ENCODE peak calls at places on chromosome 13, in nine cellular contexts. Y, N, O, Z, V, U, E, C and G are unnamed samples.

GRCh38 chr13:46686171-46686570 is 110.8 kb downstream of the ESD start:
- DNase-seq in Y (no peak), N (no peak), O (no peak), Z (no peak), V (no peak), U (no peak), E (no peak), C (no peak), G (no peak)

GRCh38 chr13:34474469-34474868 is 467.6 kb upstream of the NBEA start:
- DNase-seq in Y (no peak), N (no peak), O (no peak), Z (no peak), V (no peak), U (no peak), E (no peak), C (no peak), G (no peak)

GRCh38 chr13:93305886-93306285 is 79.3 kb downstream of the GPC6 start:
- DNase-seq in Y (no peak), N (no peak), O (no peak), Z (no peak), V (no peak), U (no peak), E (no peak), C (no peak), G (no peak)

GRCh38 chr13:106295971-106296370 is 239.5 kb downstream of the EFNB2 start:
- DNase-seq in Y (no peak), N (no peak), O (no peak), Z (no peak), V (no peak), U (no peak), E (no peak), C (no peak), G (no peak)

GRCh38 chr13:41847216-41847615 is 113.7 kb downstream of the VWA8 start:
- DNase-seq in Y (no peak), N (no peak), O (no peak), Z (no peak), V (no peak), U (no peak), E (no peak), C (no peak), G (no peak)

GRCh38 chr13:25375727-25376358 is 4.1 kb downstream of the ATP8A2 start:
- DNase-seq in Y (no peak), N (no peak), O (peak; percentile 51), Z (peak; percentile 76), V (peak; percentile 7), U (peak; percentile 80), E (peak; percentile 52), C (peak; percentile 25), G (no peak)

GRCh38 chr13:41317243-41317642 is 6.2 kb downstream of the NAA16 start:
- DNase-seq in Y (no peak), N (no peak), O (no peak), Z (no peak), V (no peak), U (no peak), E (no peak), C (no peak), G (no peak)

GRCh38 chr13:43874512-43875092 is 4.9 kb downstream of the CCDC122 start:
- DNase-seq in Y (no peak), N (no peak), O (peak; percentile 34), Z (peak; percentile 11), V (no peak), U (peak; percentile 31), E (peak; percentile 6), C (no peak), G (no peak)

GRCh38 chr13:41694902-41695301 is 237.6 kb downstream of the RGCC start:
- DNase-seq in Y (no peak), N (no peak), O (peak; percentile 93), Z (no peak), V (peak; percentile 40), U (no peak), E (no peak), C (peak; percentile 25), G (peak; percentile 85)

GRCh38 chr13:34207334-34207733 is 389.4 kb downstream of the RFC3 start:
- DNase-seq in Y (no peak), N (no peak), O (peak; percentile 34), Z (no peak), V (no peak), U (no peak), E (no peak), C (no peak), G (no peak)

GRCh38 chr13:77207943-77208342 is 119.0 kb downstream of the MYCBP2 start:
- DNase-seq in Y (no peak), N (no peak), O (peak; percentile 31), Z (no peak), V (no peak), U (peak; percentile 7), E (no peak), C (no peak), G (no peak)

GRCh38 chr13:113545931-113546516 is 38.5 kb upstream of the TFDP1 start:
- DNase-seq in Y (peak; percentile 74), N (no peak), O (peak; percentile 26), Z (peak; percentile 45), V (no peak), U (no peak), E (no peak), C (no peak), G (no peak)

GRCh38 chr13:19864018-19864338 is 529 bp upstream of the ZMYM5 start:
- DNase-seq in Y (no peak), N (peak; percentile 63), O (peak; percentile 85), Z (peak; percentile 75), V (peak; percentile 36), U (peak; percentile 54), E (peak; percentile 65), C (no peak), G (peak; percentile 83)

GRCh38 chr13:111575276-111575675 is 254.8 kb downstream of the TEX29 start:
- DNase-seq in Y (peak; percentile 35), N (no peak), O (no peak), Z (no peak), V (no peak), U (no peak), E (no peak), C (no peak), G (no peak)

GRCh38 chr13:32262165-32262564 is 53.0 kb downstream of the ZAR1L start:
- DNase-seq in Y (no peak), N (no peak), O (no peak), Z (no peak), V (no peak), U (no peak), E (no peak), C (no peak), G (no peak)

GRCh38 chr13:32164622-32165268 is 133.2 kb downstream of the FRY start:
- DNase-seq in Y (no peak), N (no peak), O (peak; percentile 51), Z (peak; percentile 46), V (no peak), U (peak; percentile 95), E (peak; percentile 60), C (no peak), G (no peak)

GRCh38 chr13:39102981-39103490 is 64.8 kb downstream of the NHLRC3 start:
- DNase-seq in Y (no peak), N (no peak), O (no peak), Z (no peak), V (no peak), U (no peak), E (no peak), C (no peak), G (no peak)

GRCh38 chr13:64130600-64130999 is 2715.0 kb upstream of the PCDH20 start:
- DNase-seq in Y (peak; percentile 27), N (no peak), O (no peak), Z (no peak), V (no peak), U (no peak), E (no peak), C (no peak), G (no peak)

GRCh38 chr13:112744306-112745021 is 54.6 kb downstream of the ATP11A start:
- DNase-seq in Y (peak; percentile 63), N (no peak), O (no peak), Z (no peak), V (no peak), U (no peak), E (no peak), C (no peak), G (no peak)

GRCh38 chr13:20353973-20354372 is 121.9 kb upstream of the GJB6 start:
- DNase-seq in Y (no peak), N (no peak), O (no peak), Z (no peak), V (no peak), U (no peak), E (no peak), C (no peak), G (no peak)

GRCh38 chr13:51451134-51451466 is 1.7 kb downstream of the INTS6 start:
- DNase-seq in Y (no peak), N (no peak), O (no peak), Z (no peak), V (no peak), U (no peak), E (no peak), C (no peak), G (no peak)
- TF ChIP-seq POLR2AphosphoS5 in Y (no peak), N (no peak), O (no peak), Z (no peak), V (no peak), U (no peak), E (no peak), C (no peak), G (no peak)

DNA sequence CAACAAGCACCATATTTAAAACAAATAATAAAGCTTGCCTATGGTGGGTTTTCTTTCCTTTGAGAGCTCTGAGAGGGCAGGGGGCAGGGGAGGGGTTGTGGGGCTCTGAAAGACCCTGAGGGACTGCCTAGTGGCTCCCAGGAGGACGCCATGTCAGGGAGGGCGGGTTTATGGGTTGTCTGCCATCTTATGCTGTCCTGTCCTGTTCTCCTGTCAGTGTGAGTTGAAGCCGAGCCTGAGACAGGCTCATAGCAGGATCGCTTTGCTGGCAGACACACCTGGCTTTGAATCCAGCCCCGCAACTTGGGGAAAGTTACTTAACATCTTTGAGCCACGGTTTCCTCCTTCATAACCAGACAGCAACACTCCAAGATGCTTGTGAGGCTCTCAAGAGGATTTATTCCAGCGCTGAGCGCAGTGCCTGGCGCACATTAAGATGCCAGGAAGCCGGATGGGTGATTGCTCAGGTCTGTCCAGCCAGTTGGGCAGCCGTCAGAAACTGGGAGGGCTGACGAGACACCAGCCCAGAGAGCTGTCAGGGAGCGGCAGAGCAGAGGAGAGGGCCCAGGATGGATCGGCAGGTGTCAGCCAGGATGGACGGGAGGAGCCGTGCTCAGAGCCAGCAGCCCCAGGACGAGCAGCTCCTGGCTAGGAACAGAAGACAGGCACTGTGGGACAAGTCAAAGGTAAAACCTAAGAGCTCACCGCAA is 36.8 kb upstream of the C1QTNF9 start:
- DNase-seq in Y (peak; percentile 84), N (no peak), O (no peak), Z (peak; percentile 44), V (no peak), U (no peak), E (no peak), C (no peak), G (no peak)
- H3K4me1 ChIP-seq in Y (peaks cover 100% of the 10 kb centered on the region), N (peaks cover 35% of the 10 kb centered on the region), O (peaks cover 22% of the 10 kb centered on the region), Z (peaks cover 21% of the 10 kb centered on the region), V (peaks cover 7% of the 10 kb centered on the region), U (peaks cover 5% of the 10 kb centered on the region), E (no peaks in the 10 kb centered on the region), C (no peaks in the 10 kb centered on the region), G (peaks cover 47% of the 10 kb centered on the region)

GRCh38 chr13:90686438-90686837 is 661.0 kb upstream of the MIR17HG start:
- DNase-seq in Y (no peak), N (no peak), O (no peak), Z (no peak), V (no peak), U (no peak), E (no peak), C (no peak), G (no peak)
- TF ChIP-seq POLR2AphosphoS5 in Y (no peak), N (no peak), O (no peak), Z (no peak), V (no peak), U (no peak), E (no peak), C (no peak), G (no peak)

GRCh38 chr13:109999659-110000533 is 213.5 kb upstream of the IRS2 start:
- DNase-seq in Y (no peak), N (no peak), O (no peak), Z (no peak), V (no peak), U (peak; percentile 3), E (no peak), C (no peak), G (no peak)
- H3K4me1 ChIP-seq in Y (no peaks in the 10 kb centered on the region), N (no peaks in the 10 kb centered on the region), O (no peaks in the 10 kb centered on the region), Z (no peaks in the 10 kb centered on the region), V (no peaks in the 10 kb centered on the region), U (no peaks in the 10 kb centered on the region), E (no peaks in the 10 kb centered on the region), C (no peaks in the 10 kb centered on the region), G (no peaks in the 10 kb centered on the region)